ENCODE peak calls at places on chromosomes 12 and 14, in eight cellular contexts. V is CD8-positive, alpha-beta T cell; U is HCT116; W is dorsolateral prefrontal cortex; F is WERI-Rb-1; D is tibial nerve; P is brain microvascular endothelial cell; L is cardiac fibroblast. G is an unnamed sample.

GRCh38 chr14:65052832-65053231 is 49.5 kb downstream of the MAX start:
- DNase-seq in V (no peak), U (no peak), W (no peak), F (no peak), D (no peak), P (no peak), L (no peak), G (no peak)

GRCh38 chr12:110657747-110658146 is 31.2 kb downstream of the HVCN1 start:
- DNase-seq in V (no peak), U (no peak), W (peak), F (no peak), D (no peak), P (no peak), L (no peak), G (no peak)

GRCh38 chr14:93115069-93115919 is 431 bp downstream of the ITPK1 start:
- DNase-seq in V (peak), U (peak), W (peak), F (peak), D (peak), P (peak), L (peak), G (peak)

GRCh38 chr12:31922341-31923062 is 36.7 kb upstream of the RESF1 start:
- DNase-seq in V (no peak), U (peak), W (no peak), F (no peak), D (no peak), P (peak), L (peak), G (peak)

GRCh38 chr12:53347905-53348304 is 11.8 kb upstream of the SP7 start:
- DNase-seq in V (no peak), U (no peak), W (no peak), F (no peak), D (no peak), P (no peak), L (no peak), G (no peak)

GRCh38 chr14:79369359-79370332 is 841.7 kb downstream of the DIO2 start:
- DNase-seq in V (no peak), U (no peak), W (no peak), F (no peak), D (no peak), P (peak), L (peak), G (peak)

GRCh38 chr14:38078393-38078792 is 129.3 kb upstream of the SSTR1 start:
- DNase-seq in V (peak), U (no peak), W (no peak), F (no peak), D (no peak), P (no peak), L (no peak), G (no peak)

GRCh38 chr14:35911097-35911496 is 85.0 kb downstream of the BRMS1L start:
- DNase-seq in V (no peak), U (no peak), W (no peak), F (no peak), D (no peak), P (no peak), L (no peak), G (no peak)

GRCh38 chr14:103726474-103726873 is 10.9 kb downstream of the ZFYVE21 start:
- DNase-seq in V (no peak), U (no peak), W (no peak), F (peak), D (no peak), P (no peak), L (no peak), G (no peak)

GRCh38 chr12:118984206-118984943 is 3.0 kb downstream of the SRRM4 start:
- DNase-seq in V (no peak), U (no peak), W (no peak), F (no peak), D (no peak), P (no peak), L (no peak), G (no peak)

GRCh38 chr14:89015016-89015415 is 190.6 kb downstream of the TTC8 start:
- DNase-seq in V (no peak), U (no peak), W (no peak), F (no peak), D (no peak), P (no peak), L (peak), G (peak)
- TF ChIP-seq CTCF in V (no peak), U (peak), W (no peak), F (no peak), D (no peak), P (peak), L (no peak), G (peak)

GRCh38 chr14:90399541-90400444 is 3.0 kb downstream of the CALM1 start:
- DNase-seq in V (peak), U (peak), W (peak), F (peak), D (peak), P (peak), L (peak), G (peak)
- H3K4me3 ChIP-seq in V (peak), U (no peak), W (peak), F (no peak), D (no peak), P (peak), L (no peak), G (peak)

GRCh38 chr14:99271951-99272668 is at the start of gene BCL11B:
- DNase-seq in V (peak), U (peak), W (peak), F (peak), D (peak), P (peak), L (peak), G (peak)
- TF ChIP-seq CTCF in V (peak), U (peak), W (peak), F (peak), D (no peak), P (peak), L (peak), G (peak)

DNA sequence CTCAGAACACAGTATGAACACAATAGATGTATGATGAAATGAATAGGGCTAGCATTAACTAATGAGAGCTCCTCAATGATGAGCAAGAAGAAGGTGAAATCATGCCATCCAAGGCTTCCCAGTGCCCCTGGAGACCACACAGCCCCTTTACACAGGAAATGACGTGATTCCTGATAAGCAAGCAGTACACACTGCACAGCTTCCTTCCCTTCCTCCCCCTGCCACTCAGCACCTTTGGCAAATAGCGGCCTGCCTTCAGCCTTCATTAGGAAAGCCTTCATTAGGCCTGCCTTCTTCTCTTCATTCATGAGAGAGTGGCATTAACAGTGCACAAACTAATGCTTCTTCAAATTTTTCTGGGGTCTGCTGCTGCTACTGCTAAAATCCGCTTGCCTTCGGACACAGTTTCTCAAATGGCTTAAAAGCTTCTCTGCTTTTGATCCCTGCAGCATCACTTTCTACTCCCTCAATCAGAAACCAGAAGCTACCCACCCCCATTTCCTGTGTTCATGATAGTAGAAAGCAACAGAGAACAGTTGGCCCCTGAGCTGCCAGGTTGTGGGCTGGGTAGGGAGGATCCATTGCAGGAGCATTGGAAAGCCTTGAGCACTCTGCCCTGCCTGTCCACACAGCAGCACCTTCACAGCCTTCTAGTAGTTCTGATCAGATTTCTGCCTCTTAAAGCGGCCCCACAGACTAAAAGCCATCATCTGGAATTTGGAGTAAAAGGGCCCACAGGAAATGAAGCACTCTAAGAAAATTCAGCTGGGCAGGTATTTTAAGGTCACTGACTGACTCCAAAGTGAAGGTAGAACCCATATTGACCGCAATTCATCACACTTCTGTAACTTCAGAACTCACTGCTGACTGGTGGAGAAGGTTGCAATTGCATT is 103.8 kb upstream of the ETV6 start:
- DNase-seq in V (peak), U (no peak), W (no peak), F (no peak), D (no peak), P (no peak), L (peak), G (no peak)
- H3K4me3 ChIP-seq in V (peak), U (no peak), W (no peak), F (no peak), D (no peak), P (no peak), L (no peak), G (no peak)

DNA sequence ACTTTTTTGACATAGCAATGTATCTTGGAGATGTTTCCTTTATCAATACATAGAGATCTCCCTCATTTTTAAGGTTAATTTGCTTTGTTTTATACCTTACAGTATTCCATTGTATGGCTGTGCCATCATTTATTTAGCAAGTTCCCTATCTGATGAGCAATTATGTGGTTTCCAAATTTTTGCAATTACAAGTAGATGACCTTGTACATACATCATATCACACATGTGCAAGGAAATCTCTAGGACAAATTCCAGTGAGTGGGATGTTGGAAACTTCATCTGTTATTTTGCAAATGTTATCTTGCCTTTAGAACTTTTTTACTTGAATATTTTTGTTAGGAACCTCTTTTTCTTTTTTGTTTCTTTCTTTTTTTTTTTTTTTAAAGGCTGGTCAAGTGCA is 49.7 kb downstream of the DRAM1 start:
- DNase-seq in V (no peak), U (no peak), W (no peak), F (no peak), D (no peak), P (no peak), L (peak), G (peak)
- TF ChIP-seq CTCF in V (no peak), U (no peak), W (no peak), F (no peak), D (no peak), P (no peak), L (no peak), G (no peak)

GRCh38 chr12:120350576-120351350 is 18.2 kb downstream of the MSI1 start:
- DNase-seq in V (no peak), U (no peak), W (no peak), F (no peak), D (no peak), P (no peak), L (no peak), G (no peak)
- H3K4me3 ChIP-seq in V (no peak), U (no peak), W (no peak), F (no peak), D (no peak), P (no peak), L (no peak), G (no peak)

GRCh38 chr12:5375547-5376295 is 56.2 kb upstream of the NTF3 start:
- DNase-seq in V (no peak), U (no peak), W (no peak), F (no peak), D (no peak), P (no peak), L (no peak), G (no peak)
- TF ChIP-seq CTCF in V (no peak), U (no peak), W (no peak), F (no peak), D (no peak), P (no peak), L (no peak), G (no peak)

DNA sequence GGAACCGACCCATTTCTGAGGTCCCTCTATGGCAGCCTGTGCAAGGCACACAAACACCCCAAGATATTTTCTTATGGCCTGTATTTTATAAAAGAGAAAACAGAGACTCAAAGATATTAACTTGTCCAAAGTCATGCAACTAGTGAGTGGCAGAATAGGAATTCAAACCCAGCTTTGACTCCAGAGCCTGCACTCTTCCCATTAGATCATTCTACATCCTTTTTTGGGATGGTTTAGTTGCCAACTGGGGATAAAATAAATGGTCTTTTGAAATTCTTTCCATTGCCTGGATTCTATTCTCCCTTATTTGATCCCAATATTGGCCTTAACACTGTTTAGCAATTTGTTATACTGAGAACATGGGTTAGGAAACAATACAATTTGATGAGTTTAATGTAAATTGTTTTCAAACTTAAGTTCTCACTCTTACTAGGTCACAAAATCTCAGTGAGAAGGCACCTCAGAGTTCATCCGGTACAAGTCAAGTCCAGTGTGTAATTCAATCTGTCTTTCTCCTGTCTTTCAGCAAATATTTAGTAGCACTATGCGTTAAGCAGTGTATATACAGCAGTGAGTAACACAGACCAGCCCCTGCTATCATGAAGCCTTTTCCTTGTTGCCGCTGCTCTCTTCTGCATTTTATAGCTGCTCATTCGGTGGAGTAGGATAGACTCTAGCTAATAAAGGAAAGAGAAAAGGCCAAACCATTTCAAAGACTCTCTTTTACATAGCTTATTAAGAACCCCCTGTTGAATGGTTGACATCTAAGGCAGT is 162.1 kb upstream of the IFNG-AS1 start:
- DNase-seq in V (no peak), U (no peak), W (no peak), F (no peak), D (no peak), P (peak), L (peak), G (peak)
- H3K4me3 ChIP-seq in V (no peak), U (no peak), W (no peak), F (no peak), D (no peak), P (peak), L (peak), G (peak)

DNA sequence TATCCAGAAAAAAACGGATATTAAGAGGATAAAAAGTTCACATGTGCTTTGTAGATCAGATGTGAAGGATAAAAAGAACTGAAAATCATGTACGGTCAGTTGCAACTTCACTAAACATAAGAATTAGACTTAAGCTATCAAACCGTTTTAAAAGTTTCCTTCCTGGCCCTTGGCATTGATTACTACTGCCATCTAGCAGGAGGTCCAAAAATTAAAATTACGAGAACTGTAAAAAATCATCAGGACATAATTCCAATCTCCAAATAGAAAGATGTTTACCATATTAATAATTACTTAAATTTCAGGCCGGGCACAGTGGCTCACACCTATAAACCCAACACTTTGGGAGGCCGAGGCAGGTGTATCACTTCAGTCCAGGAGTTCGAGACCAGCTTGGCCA is 7.9 kb downstream of the WDR89 start:
- DNase-seq in V (no peak), U (no peak), W (no peak), F (no peak), D (no peak), P (no peak), L (peak), G (peak)
- TF ChIP-seq CTCF in V (no peak), U (peak), W (no peak), F (no peak), D (no peak), P (no peak), L (peak), G (peak)